ENCODE peak calls at places on chromosomes 11 and 22, in four cellular contexts. R, F, G and K are unnamed samples.

GRCh38 chr11:13883042-13883441 is 79.5 kb upstream of the SPON1 start:
- DNase-seq in R (no peak), G (no peak), F (no peak), K (no peak)

GRCh38 chr11:18295316-18295715 is 26.6 kb downstream of the HPS5 start:
- DNase-seq in F (no peak), R (no peak), G (no peak), K (no peak)

GRCh38 chr11:115501895-115502589 is 2.2 kb downstream of the CADM1 start:
- DNase-seq in G (no peak), F (no peak), R (no peak), K (no peak)

GRCh38 chr22:25759825-25760231 is 17.8 kb downstream of the MYO18B start:
- DNase-seq in R (peak; percentile 96), G (peak; percentile 61), F (no peak), K (peak; percentile 70)

GRCh38 chr11:120577624-120578363 is 66.2 kb downstream of the GRIK4 start:
- DNase-seq in G (no peak), R (no peak), F (no peak), K (no peak)

GRCh38 chr11:30143098-30143705 is 87.6 kb upstream of the FSHB start:
- DNase-seq in G (peak; percentile 4), F (no peak), R (peak; percentile 39), K (no peak)

GRCh38 chr11:119751281-119752060 is 22.5 kb upstream of the NECTIN1 start:
- DNase-seq in R (no peak), F (no peak), G (no peak), K (no peak)

GRCh38 chr11:65646921-65647701 is 9.2 kb downstream of the SIPA1 start:
- DNase-seq in R (peak; percentile 62), F (peak; percentile 84), G (no peak), K (no peak)

GRCh38 chr11:69911310-69912160 is 92.3 kb upstream of the FGF3 start:
- DNase-seq in F (peak; percentile 60), G (no peak), R (no peak), K (no peak)

GRCh38 chr11:11813288-11813962 is 28.3 kb upstream of the USP47 start:
- DNase-seq in F (peak; percentile 58), G (peak; percentile 81), R (peak; percentile 83), K (peak; percentile 76)

GRCh38 chr11:17766590-17766989 is 32.0 kb downstream of the KCNC1 start:
- DNase-seq in F (no peak), G (no peak), R (no peak), K (no peak)

GRCh38 chr11:46332093-46332567 is 15.1 kb upstream of the DGKZ start:
- DNase-seq in G (no peak), F (no peak), R (no peak), K (no peak)

GRCh38 chr11:30873924-30874323 is 287.8 kb upstream of the MPPED2 start:
- DNase-seq in F (no peak), R (no peak), G (no peak), K (no peak)

GRCh38 chr11:6755303-6755952 is 16.3 kb downstream of the OR2AG2 start:
- DNase-seq in G (no peak), R (peak; percentile 38), F (no peak), K (no peak)

GRCh38 chr11:91717169-91717568 is 507.4 kb upstream of the FAT3 start:
- DNase-seq in R (no peak), F (no peak), G (no peak), K (no peak)

GRCh38 chr11:35192347-35192746 is 53.4 kb downstream of the CD44 start:
- DNase-seq in G (no peak), R (no peak), F (peak; percentile 82), K (no peak)

GRCh38 chr11:111727431-111727830 is 38.8 kb downstream of the PPP2R1B start:
- DNase-seq in R (no peak), F (no peak), G (no peak), K (no peak)

GRCh38 chr22:27462190-27462589 is 339.4 kb downstream of the MN1 start:
- DNase-seq in R (no peak), G (no peak), F (no peak), K (no peak)

GRCh38 chr11:6746086-6746618 is 25.6 kb downstream of the OR2AG2 start:
- DNase-seq in G (no peak), R (no peak), F (no peak), K (no peak)

GRCh38 chr11:78416285-78417174 is 1.1 kb downstream of the GAB2 start:
- DNase-seq in G (peak; percentile 51), R (peak; percentile 69), F (peak; percentile 89), K (peak; percentile 64)
- TF ChIP-seq CTCF in G (peak; percentile 54), R (peak; percentile 29), F (peak; percentile 56), K (peak; percentile 58)

GRCh38 chr11:122422707-122423106 is 232.8 kb upstream of the UBASH3B start:
- DNase-seq in F (no peak), G (no peak), R (peak; percentile 79), K (no peak)
- TF ChIP-seq CTCF in F (no peak), G (no peak), R (no peak), K (no peak)

GRCh38 chr11:96393753-96394348 is 4.0 kb downstream of the JRKL start:
- DNase-seq in F (no peak), G (peak; percentile 4), R (peak; percentile 52), K (no peak)
- TF ChIP-seq CTCF in F (peak; percentile 71), G (peak; percentile 79), R (peak; percentile 71), K (peak; percentile 63)

GRCh38 chr22:39653787-39654077 is 83.2 kb downstream of the CACNA1I start:
- DNase-seq in F (no peak), R (no peak), G (no peak), K (no peak)

GRCh38 chr22:39655736-39656285 is 85.3 kb downstream of the CACNA1I start:
- DNase-seq in F (no peak), R (no peak), G (no peak), K (no peak)

GRCh38 chr22:39656495-39657490 is 86.2 kb downstream of the CACNA1I start:
- DNase-seq in F (no peak), R (no peak), G (no peak), K (no peak)

GRCh38 chr22:39654527-39654926 is 84.0 kb downstream of the CACNA1I start:
- DNase-seq in R (no peak), G (no peak), F (no peak), K (no peak)

DNA sequence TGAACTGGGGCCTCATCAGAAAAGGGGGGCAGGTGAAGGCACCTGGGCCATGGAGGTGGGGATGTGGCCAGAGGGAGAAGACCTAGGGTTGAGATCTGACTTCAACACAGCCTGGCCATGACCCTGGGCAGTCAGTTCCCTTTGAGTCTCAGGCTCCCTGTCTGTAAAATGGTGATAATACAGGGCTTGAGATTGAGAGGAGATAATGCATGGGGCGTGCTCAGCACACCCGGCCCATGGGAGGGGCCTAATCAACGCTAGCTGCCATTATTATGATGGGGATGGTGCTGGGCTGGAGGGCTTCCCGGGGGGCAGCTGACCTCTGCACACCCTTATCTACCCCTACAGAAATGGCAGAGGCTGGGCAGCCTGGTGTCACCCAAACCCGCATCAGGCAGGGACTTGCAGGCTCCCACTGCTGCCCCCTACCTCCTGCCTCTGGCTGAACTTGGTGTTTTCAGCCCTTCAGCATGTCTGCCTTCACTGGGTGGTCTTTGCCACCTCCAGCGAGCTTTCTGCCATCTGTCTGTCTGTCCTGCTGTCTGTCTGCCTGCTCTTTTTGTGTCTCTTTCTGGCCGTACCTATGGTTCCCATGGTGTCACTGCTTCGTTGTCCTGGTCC is 84.5 kb downstream of the CACNA1I start:
- DNase-seq in R (no peak), G (no peak), F (no peak), K (no peak)
- TF ChIP-seq CTCF in R (no peak), G (peak; percentile 17), F (no peak), K (no peak)

GRCh38 chr11:76512851-76513653 is 68.2 kb downstream of the EMSY start:
- DNase-seq in G (peak; percentile 18), R (peak; percentile 42), F (no peak), K (peak; percentile 30)
- TF ChIP-seq CTCF in G (peak; percentile 52), R (peak; percentile 20), F (peak; percentile 41), K (peak; percentile 49)

GRCh38 chr11:58958500-58958899 is 19.2 kb downstream of the GLYATL1 start:
- DNase-seq in F (no peak), G (no peak), R (peak; percentile 15), K (no peak)
- TF ChIP-seq CTCF in F (peak; percentile 64), G (peak; percentile 31), R (peak; percentile 22), K (peak; percentile 28)

DNA sequence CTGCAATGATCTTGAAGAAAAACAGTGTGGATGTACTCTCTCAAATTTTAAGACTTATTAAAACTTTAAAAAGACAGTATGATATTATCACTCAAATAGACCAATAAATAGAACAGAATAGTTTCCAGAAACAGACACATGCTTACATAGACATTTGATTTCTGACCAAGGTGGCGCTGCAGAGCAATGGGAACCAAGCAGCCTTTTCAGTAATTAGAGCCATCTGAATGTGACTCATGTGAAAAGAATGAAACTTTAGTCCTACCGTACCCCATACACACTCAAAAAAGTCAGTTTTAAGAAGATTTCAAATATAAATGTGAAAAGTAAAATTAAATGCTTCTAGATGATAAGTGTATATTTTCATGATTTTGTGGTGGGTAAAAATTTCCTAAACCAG is 74.2 kb upstream of the MS4A8 start:
- DNase-seq in F (no peak), R (peak; percentile 50), G (no peak), K (no peak)
- TF ChIP-seq CTCF in F (peak; percentile 28), R (no peak), G (no peak), K (peak; percentile 3)

DNA sequence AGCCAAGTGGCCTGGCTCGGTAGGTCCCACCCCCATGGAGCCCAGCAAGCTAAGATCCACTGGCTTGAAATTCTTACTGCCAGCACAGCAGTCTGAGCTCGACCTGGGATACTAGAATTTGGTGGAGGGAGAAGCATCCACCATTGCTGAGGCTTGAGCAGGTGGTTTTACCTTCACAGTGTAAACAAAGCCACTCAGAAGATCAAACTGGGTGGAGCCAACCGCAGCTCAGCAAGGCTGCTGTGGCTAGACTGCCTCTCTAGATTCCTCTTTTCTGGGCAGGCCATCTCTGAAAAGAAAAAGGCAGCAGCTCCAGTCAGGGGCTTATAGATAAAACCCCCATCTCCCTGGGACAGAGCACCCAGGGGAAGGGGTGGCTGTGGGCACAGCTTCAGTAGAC is 22.3 kb upstream of the OR5B21 start:
- DNase-seq in G (no peak), R (no peak), F (no peak), K (no peak)
- TF ChIP-seq CTCF in G (no peak), R (no peak), F (no peak), K (no peak)

GRCh38 chr11:96341237-96342130 is 1.5 kb downstream of the MAML2 start:
- DNase-seq in G (no peak), F (peak; percentile 60), R (peak; percentile 39), K (no peak)
- TF ChIP-seq CTCF in G (peak; percentile 61), F (peak; percentile 27), R (peak; percentile 27), K (peak; percentile 56)

GRCh38 chr11:3123316-3123715 is 41.8 kb downstream of the OSBPL5 start:
- DNase-seq in G (no peak), R (peak; percentile 56), F (peak; percentile 52), K (no peak)
- TF ChIP-seq CTCF in G (no peak), R (peak; percentile 16), F (no peak), K (no peak)